ENCODE peak calls at places on chromosomes 1 and 21, in ten cellular contexts. Q is uterus; A is heart right ventricle; G is A673; B is left ventricle myocardium inferior; U is cardiac muscle cell; V is CD8-positive, alpha-beta memory T cell; I is adrenal gland; S is neural progenitor cell; J is breast epithelium. N is an unnamed sample.

GRCh38 chr21:34154878-34155277 is 81.5 kb downstream of the MRPS6 start:
- DNase-seq in Q (no peak), A (no peak), G (no peak), B (no peak), U (no peak), V (no peak), I (no peak), S (no peak), J (no peak), N (no peak)

GRCh38 chr1:75996196-75996595 is 64.0 kb upstream of the ASB17 start:
- DNase-seq in Q (no peak), A (no peak), G (no peak), B (no peak), U (peak; percentile 3), V (no peak), I (no peak), S (no peak), J (no peak), N (no peak)

GRCh38 chr1:151512801-151513625 is 1.8 kb downstream of the CGN start:
- DNase-seq in Q (no peak), A (no peak), G (no peak), B (no peak), U (no peak), V (no peak), I (no peak), S (peak; percentile 78), J (peak; percentile 86), N (no peak)

GRCh38 chr1:46342084-46342656 is 1.6 kb downstream of the NSUN4 start:
- DNase-seq in Q (no peak), A (no peak), G (peak; percentile 46), B (no peak), U (peak; percentile 42), V (no peak), I (no peak), S (peak; percentile 15), J (no peak), N (no peak)

GRCh38 chr1:160018900-160019299 is 12.9 kb downstream of the PIGM start:
- DNase-seq in Q (no peak), A (no peak), G (no peak), B (no peak), U (peak; percentile 40), V (no peak), I (no peak), S (no peak), J (no peak), N (no peak)

GRCh38 chr1:30197616-30197934 is 525.8 kb downstream of the MATN1 start:
- DNase-seq in Q (no peak), A (no peak), G (no peak), B (no peak), U (peak; percentile 31), V (no peak), I (no peak), S (no peak), J (no peak), N (no peak)

GRCh38 chr1:208132287-208132882 is 111.8 kb downstream of the PLXNA2 start:
- DNase-seq in Q (peak; percentile 76), A (peak; percentile 87), G (peak; percentile 73), B (peak; percentile 84), U (peak; percentile 81), V (peak; percentile 6), I (peak; percentile 84), S (peak; percentile 88), J (peak; percentile 78), N (peak; percentile 90)

GRCh38 chr1:96746440-96747223 is 25.0 kb downstream of the PTBP2 start:
- DNase-seq in Q (no peak), A (no peak), G (peak; percentile 34), B (no peak), U (no peak), V (no peak), I (no peak), S (no peak), J (no peak), N (no peak)

GRCh38 chr1:204684206-204684536 is 1.4 kb downstream of the LRRN2 start:
- DNase-seq in Q (no peak), A (no peak), G (no peak), B (no peak), U (no peak), V (no peak), I (no peak), S (no peak), J (no peak), N (no peak)
- H3K4me3 ChIP-seq in Q (peak overlapping the region; percentile 45), A (peak overlapping the region; percentile 47), G (no peak overlapping the region), B (peak overlapping the region; percentile 70), U (peak overlapping the region; percentile 53), V (no peak overlapping the region), I (no peak overlapping the region), S (peak overlapping the region; percentile 79), J (peak overlapping the region; percentile 38), N (peak overlapping the region; percentile 20)

GRCh38 chr21:38817371-38818335 is 11.9 kb downstream of the ETS2 start:
- DNase-seq in Q (no peak), A (no peak), G (no peak), B (no peak), U (peak; percentile 59), V (no peak), I (peak; percentile 56), S (no peak), J (no peak), N (no peak)

GRCh38 chr21:38820471-38821239 is 14.9 kb downstream of the ETS2 start:
- DNase-seq in Q (no peak), A (no peak), G (no peak), B (no peak), U (no peak), V (no peak), I (no peak), S (no peak), J (no peak), N (no peak)

GRCh38 chr21:38819719-38820147 is 14.0 kb downstream of the ETS2 start:
- DNase-seq in Q (no peak), A (no peak), G (no peak), B (no peak), U (no peak), V (no peak), I (no peak), S (no peak), J (peak; percentile 64), N (no peak)

GRCh38 chr21:38818336-38818723 is 12.6 kb downstream of the ETS2 start:
- DNase-seq in Q (no peak), A (no peak), G (no peak), B (no peak), U (no peak), V (no peak), I (no peak), S (no peak), J (no peak), N (no peak)

DNA sequence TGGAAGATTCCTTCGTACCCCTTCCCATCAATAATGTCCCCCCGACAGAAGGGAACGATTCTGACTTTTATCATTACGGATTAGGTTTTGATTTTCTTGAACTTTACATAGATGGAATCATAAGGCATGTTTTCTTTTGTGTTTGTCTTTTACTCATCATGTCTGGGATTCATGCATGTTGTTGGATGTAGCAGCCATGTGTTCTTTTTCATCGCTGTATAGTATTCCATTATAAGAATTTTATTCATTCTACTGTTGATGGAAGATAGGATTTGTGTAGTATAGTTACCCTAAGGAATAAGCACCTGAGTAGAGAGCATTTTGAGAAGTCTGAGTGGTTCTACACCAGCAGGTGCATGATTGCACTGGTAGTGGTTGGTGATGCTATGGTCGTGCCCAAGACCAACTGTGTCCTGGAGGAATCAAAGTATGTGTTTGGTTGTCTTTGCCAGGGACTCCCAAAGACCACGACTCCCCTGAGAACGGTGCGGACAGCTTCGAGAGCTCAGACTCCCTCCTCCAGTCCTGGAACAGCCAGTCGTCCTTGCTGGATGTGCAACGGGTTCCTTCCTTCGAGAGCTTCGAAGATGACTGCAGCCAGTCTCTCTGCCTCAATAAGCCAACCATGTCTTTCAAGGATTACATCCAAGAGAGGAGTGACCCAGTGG is 13.5 kb downstream of the ETS2 start:
- DNase-seq in Q (no peak), A (no peak), G (no peak), B (no peak), U (no peak), V (no peak), I (no peak), S (no peak), J (no peak), N (no peak)
- H3K36me3 ChIP-seq in Q (no peaks in the 10 kb centered on the region), A (peaks cover 13% of the 10 kb centered on the region), G (peaks cover 94% of the 10 kb centered on the region), B (peaks cover 97% of the 10 kb centered on the region), U (peaks cover 91% of the 10 kb centered on the region), V (peaks cover 81% of the 10 kb centered on the region), I (no peaks in the 10 kb centered on the region), S (peaks cover 23% of the 10 kb centered on the region), J (peaks cover 2% of the 10 kb centered on the region), N (peaks cover 92% of the 10 kb centered on the region)

GRCh38 chr1:2083666-2084065 is 33.5 kb downstream of the PRKCZ start:
- DNase-seq in Q (no peak), A (no peak), G (no peak), B (no peak), U (no peak), V (no peak), I (no peak), S (no peak), J (no peak), N (no peak)
- H3K4me1 ChIP-seq in Q (no peaks in the 10 kb centered on the region), A (no peaks in the 10 kb centered on the region), G (peaks cover 3% of the 10 kb centered on the region), B (no peaks in the 10 kb centered on the region), U (no peaks in the 10 kb centered on the region), V (no peaks in the 10 kb centered on the region), I (no peaks in the 10 kb centered on the region), S (peaks cover 11% of the 10 kb centered on the region), J (no peaks in the 10 kb centered on the region), N (no peaks in the 10 kb centered on the region)

GRCh38 chr1:206686486-206687249 is 2.0 kb downstream of the MAPKAPK2 start:
- DNase-seq in Q (no peak), A (no peak), G (no peak), B (no peak), U (no peak), V (peak; percentile 31), I (no peak), S (no peak), J (no peak), N (no peak)

GRCh38 chr1:206687915-206688442 is 3.3 kb downstream of the MAPKAPK2 start:
- DNase-seq in Q (no peak), A (no peak), G (no peak), B (no peak), U (no peak), V (no peak), I (peak; percentile 50), S (no peak), J (no peak), N (peak; percentile 42)

GRCh38 chr1:206685256-206685748 is 597 bp downstream of the MAPKAPK2 start:
- DNase-seq in Q (no peak), A (no peak), G (peak; percentile 46), B (no peak), U (no peak), V (no peak), I (peak; percentile 67), S (peak; percentile 68), J (no peak), N (no peak)

GRCh38 chr1:206685749-206686485 is 1.2 kb downstream of the MAPKAPK2 start:
- DNase-seq in Q (peak; percentile 65), A (peak; percentile 68), G (peak; percentile 65), B (peak; percentile 61), U (peak; percentile 74), V (peak; percentile 45), I (peak; percentile 64), S (peak; percentile 82), J (peak; percentile 60), N (peak; percentile 58)

DNA sequence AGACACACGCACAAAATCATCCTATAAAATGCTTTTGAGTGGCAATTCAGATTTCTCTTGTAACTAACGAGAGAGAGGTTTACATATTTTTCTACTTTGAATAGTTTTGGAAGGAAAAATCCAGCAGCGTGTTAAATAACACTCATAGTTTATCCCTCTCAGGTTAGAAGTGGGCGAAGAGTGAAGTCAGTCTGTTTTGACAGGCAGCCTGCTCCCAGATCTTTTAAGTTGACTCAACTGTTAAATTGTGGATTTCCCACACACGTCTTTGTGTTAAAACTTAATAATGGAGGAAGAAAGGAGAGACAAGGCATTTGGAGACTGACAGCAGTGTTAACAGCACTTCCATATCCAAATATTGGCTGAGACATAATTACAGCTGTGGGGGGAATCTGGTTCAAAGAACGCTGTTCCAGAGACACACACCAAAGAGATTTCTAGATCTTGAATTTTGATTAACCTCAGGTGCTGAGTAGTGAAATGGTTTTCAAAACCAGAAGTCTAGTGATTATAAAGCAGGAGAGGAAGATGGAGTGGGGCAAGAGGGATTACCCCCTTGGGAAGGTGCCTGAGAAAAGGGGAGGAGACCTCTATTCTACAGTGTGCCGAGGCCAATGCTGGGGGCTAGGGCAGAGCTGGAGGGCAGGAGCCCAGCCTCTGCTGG is 2.7 kb downstream of the MAPKAPK2 start:
- DNase-seq in Q (no peak), A (no peak), G (no peak), B (no peak), U (no peak), V (no peak), I (no peak), S (no peak), J (no peak), N (no peak)
- H3K4me3 ChIP-seq in Q (peak overlapping the region; percentile 91), A (peak overlapping the region; percentile 95), G (no peak overlapping the region), B (peak overlapping the region; percentile 85), U (peak overlapping the region; percentile 91), V (no peak overlapping the region), I (no peak overlapping the region), S (no peak overlapping the region), J (peak overlapping the region; percentile 76), N (no peak overlapping the region)

N was measured in HAP-1.